ENCODE peak calls at places on chromosomes 4 and X, in six cellular contexts. X, J, N, U, W and H are unnamed samples. For H3K9me3, the result is how much of the 10 kb centered on the place peaks cover.

GRCh38 chrX:153772608-153773217 is 8.1 kb upstream of the SRPK3 start:
- DNase-seq in W (no peak), U (no peak), X (no peak), N (no peak), J (no peak), H (no peak)

GRCh38 chr4:36363024-36363423 is 81.6 kb downstream of the DTHD1 start:
- DNase-seq in J (no peak), U (no peak), X (peak), N (no peak), W (no peak), H (no peak)

GRCh38 chr4:10684631-10685030 is at the start of gene CLNK:
- DNase-seq in N (no peak), W (no peak), U (no peak), J (no peak), X (no peak), H (no peak)

GRCh38 chr4:155999743-156000142 is 46.1 kb upstream of the CTSO start:
- DNase-seq in U (no peak), N (no peak), J (no peak), X (peak), W (no peak), H (no peak)

GRCh38 chrX:111041018-111041462 is 55.0 kb upstream of the PAK3 start:
- DNase-seq in W (peak), N (no peak), X (peak), J (peak), U (no peak), H (no peak)

GRCh38 chr4:15294832-15295231 is 133.0 kb upstream of the C1QTNF7 start:
- DNase-seq in J (no peak), X (no peak), U (no peak), W (no peak), N (no peak), H (no peak)

GRCh38 chr4:513327-513726 is 14.3 kb downstream of the PIGG start:
- DNase-seq in J (no peak), W (no peak), U (no peak), X (no peak), N (no peak), H (no peak)

GRCh38 chr4:68447201-68447600 is at the start of gene TMPRSS11E:
- DNase-seq in X (no peak), W (no peak), J (no peak), N (no peak), U (no peak), H (no peak)

GRCh38 chrX:30654989-30655607 is 1.9 kb downstream of the GK start:
- DNase-seq in X (no peak), U (no peak), N (peak), J (no peak), W (no peak), H (peak)

GRCh38 chr4:186554890-186555827 is at the start of gene MTNR1A:
- DNase-seq in W (no peak), X (peak), J (no peak), U (no peak), N (no peak), H (no peak)

GRCh38 chr4:65007841-65008439 is 598.7 kb upstream of the TECRL start:
- DNase-seq in N (peak), W (no peak), J (no peak), U (no peak), X (peak), H (no peak)

GRCh38 chr4:145609494-145610427 is 9.4 kb upstream of the MMAA start:
- DNase-seq in W (peak), J (peak), X (peak), U (peak), N (peak), H (peak)

GRCh38 chr4:41882622-41883347 is 52.4 kb upstream of the TMEM33 start:
- DNase-seq in W (peak), N (peak), J (peak), U (peak), X (peak), H (no peak)

GRCh38 chrX:50814701-50815476 is 895 bp upstream of the SHROOM4 start:
- DNase-seq in N (peak), W (no peak), X (peak), J (no peak), U (no peak), H (no peak)

GRCh38 chr4:78369691-78370090 is 181.9 kb upstream of the ANXA3 start:
- DNase-seq in N (no peak), J (no peak), X (peak), W (no peak), U (no peak), H (no peak)

GRCh38 chrX:107716045-107716684 is 59.4 kb downstream of the TSC22D3 start:
- DNase-seq in J (peak), U (no peak), W (peak), N (no peak), X (peak), H (no peak)

GRCh38 chr4:141999446-142000143 is 363.2 kb downstream of the IL15 start:
- DNase-seq in X (no peak), J (no peak), U (no peak), W (no peak), N (no peak), H (no peak)

GRCh38 chrX:20530319-20530979 is 263.7 kb upstream of the RPS6KA3 start:
- DNase-seq in N (peak), X (peak), J (peak), W (peak), U (peak), H (peak)

GRCh38 chrX:94961730-94962129 is 1287.7 kb downstream of the FAM133A start:
- DNase-seq in X (no peak), U (no peak), J (no peak), W (no peak), N (no peak), H (no peak)

GRCh38 chrX:103629295-103630170 is 758 bp downstream of the TCEAL1 start:
- DNase-seq in X (peak), W (peak), U (peak), N (peak), J (peak), H (peak)

GRCh38 chrX:102930990-102931756 is 5.9 kb upstream of the RAB40AL start:
- DNase-seq in X (peak), U (no peak), W (no peak), J (no peak), N (no peak), H (no peak)

GRCh38 chrX:7110821-7111276 is 36.7 kb upstream of the STS start:
- DNase-seq in J (no peak), N (no peak), W (no peak), U (no peak), X (peak), H (no peak)

GRCh38 chr4:146742416-146742815 is 103.7 kb downstream of the POU4F2 start:
- DNase-seq in N (no peak), X (peak), W (no peak), U (no peak), J (no peak), H (no peak)

GRCh38 chr4:177393236-177393635 is 49.0 kb downstream of the AGA start:
- DNase-seq in U (no peak), X (no peak), N (peak), J (no peak), W (peak), H (no peak)

GRCh38 chrX:39675619-39676018 is 422.1 kb downstream of the BCOR start:
- DNase-seq in U (no peak), N (no peak), X (no peak), J (peak), W (no peak), H (no peak)

GRCh38 chrX:141641138-141641537 is 51.6 kb downstream of the SPANXA2 start:
- DNase-seq in W (no peak), X (no peak), J (no peak), N (no peak), U (no peak), H (no peak)

GRCh38 chr4:1045595-1046201 is 34.3 kb downstream of the FGFRL1 start:
- DNase-seq in X (no peak), W (no peak), U (no peak), N (no peak), J (no peak), H (peak)

GRCh38 chrX:129931411-129932136 is 25.6 kb downstream of the UTP14A start:
- DNase-seq in W (peak), X (peak), J (peak), U (peak), N (peak), H (peak)

GRCh38 chr4:172155838-172156345 is 342.7 kb downstream of the GALNTL6 start:
- DNase-seq in X (no peak), U (no peak), N (no peak), J (no peak), W (no peak), H (no peak)

GRCh38 chr4:87425711-87426110 is 3.3 kb downstream of the NUDT9 start:
- DNase-seq in J (no peak), W (no peak), N (peak), X (no peak), U (no peak), H (no peak)

GRCh38 chrX:130296743-130297142 is 28.0 kb upstream of the ZNF280C start:
- DNase-seq in N (no peak), W (no peak), U (no peak), J (no peak), X (no peak), H (no peak)

GRCh38 chr4:2390146-2390545 is 28.3 kb downstream of the ZFYVE28 start:
- DNase-seq in U (no peak), W (no peak), N (no peak), X (no peak), J (no peak), H (no peak)

GRCh38 chrX:100409316-100410082 is 574 bp downstream of the PCDH19 start:
- DNase-seq in U (no peak), W (no peak), J (peak), X (peak), N (no peak), H (no peak)
- H3K4me3 ChIP-seq in U (peak), W (no peak), J (peak), X (peak), N (no peak), H (peak)

GRCh38 chr4:101050088-101050835 is 297.1 kb downstream of the PPP3CA start:
- DNase-seq in U (no peak), N (no peak), X (no peak), J (no peak), W (no peak), H (no peak)
- H3K9me3 ChIP-seq in U (under half), N (under half), X (under half), J (under half), W (under half), H (under half)

GRCh38 chrX:54452920-54453319 is 12.7 kb downstream of the TSR2 start:
- DNase-seq in J (no peak), W (no peak), U (no peak), N (no peak), X (peak), H (no peak)
- H3K4me3 ChIP-seq in J (no peak), W (no peak), U (no peak), N (no peak), X (no peak), H (no peak)

GRCh38 chrX:63470506-63470905 is 119.4 kb upstream of the SPIN4 start:
- DNase-seq in N (no peak), J (no peak), W (no peak), U (no peak), X (no peak), H (no peak)
- H3K9me3 ChIP-seq in N (under half), J (under half), W (under half), U (half or more), X (under half), H (under half)

GRCh38 chrX:45747905-45748304 is 547.2 kb upstream of the DIPK2B start:
- DNase-seq in U (no peak), W (no peak), N (no peak), X (peak), J (no peak), H (no peak)
- H3K4me3 ChIP-seq in U (no peak), W (no peak), N (no peak), X (no peak), J (no peak), H (no peak)

GRCh38 chr4:90503677-90504076 is 376.5 kb downstream of the CCSER1 start:
- DNase-seq in X (no peak), J (no peak), U (no peak), N (no peak), W (no peak), H (no peak)
- H3K9me3 ChIP-seq in X (under half), J (under half), U (under half), N (under half), W (under half), H (under half)

GRCh38 chr4:88457307-88458090 is 580 bp downstream of the HERC5 start:
- DNase-seq in N (peak), W (no peak), X (peak), J (peak), U (peak), H (peak)

GRCh38 chr4:88456757-88457306 is at the start of gene HERC5:
- DNase-seq in U (peak), W (peak), N (peak), X (peak), J (peak), H (peak)

GRCh38 chr4:88452941-88453340 is 4.0 kb upstream of the HERC5 start:
- DNase-seq in U (no peak), N (no peak), J (no peak), W (no peak), X (no peak), H (no peak)

GRCh38 chr4:88458091-88458740 is 1.3 kb downstream of the HERC5 start:
- DNase-seq in U (no peak), J (no peak), N (no peak), W (no peak), X (no peak), H (no peak)
- H3K4me3 ChIP-seq in U (peak), J (peak), N (no peak), W (peak), X (no peak), H (peak)

GRCh38 chrX:148942754-148943153 is 442.3 kb downstream of the AFF2 start:
- DNase-seq in W (no peak), J (no peak), X (no peak), U (no peak), N (no peak), H (no peak)
- H3K9me3 ChIP-seq in W (under half), J (under half), X (under half), U (under half), N (under half), H (under half)